ENCODE peak calls at places on chromosomes 3 and 15, in ten cellular contexts. One of them, this sample, is unnamed.

GRCh38 chr3:129054605-129055104 is 5.9 kb upstream of the GP9 start:
- DNase-seq in ovary: no peak
- DNase-seq in mammary epithelial cell: no peak
- DNase-seq in OCI-LY7: no peak
- DNase-seq in GM23338: no peak
- DNase-seq in dorsolateral prefrontal cortex: no peak
- DNase-seq in left ventricle myocardium inferior: no peak
- DNase-seq in lower lobe of right lung: no peak
- DNase-seq in lower leg skin: no peak
- DNase-seq in fibroblast of pulmonary artery: no peak
- DNase-seq in this sample: no peak

GRCh38 chr3:98779936-98780335 is 16.8 kb downstream of the ST3GAL6 start:
- DNase-seq in ovary: no peak
- DNase-seq in mammary epithelial cell: peak
- DNase-seq in OCI-LY7: no peak
- DNase-seq in GM23338: no peak
- DNase-seq in dorsolateral prefrontal cortex: no peak
- DNase-seq in left ventricle myocardium inferior: no peak
- DNase-seq in lower lobe of right lung: no peak
- DNase-seq in lower leg skin: no peak
- DNase-seq in fibroblast of pulmonary artery: peak
- DNase-seq in this sample: no peak

GRCh38 chr3:184952671-184953070 is 140.7 kb downstream of the VPS8 start:
- DNase-seq in ovary: no peak
- DNase-seq in mammary epithelial cell: no peak
- DNase-seq in OCI-LY7: no peak
- DNase-seq in GM23338: no peak
- DNase-seq in dorsolateral prefrontal cortex: no peak
- DNase-seq in left ventricle myocardium inferior: no peak
- DNase-seq in lower lobe of right lung: no peak
- DNase-seq in lower leg skin: no peak
- DNase-seq in fibroblast of pulmonary artery: peak
- DNase-seq in this sample: no peak

GRCh38 chr15:77266708-77267387 is 153.1 kb downstream of the PEAK1 start:
- DNase-seq in ovary: no peak
- DNase-seq in mammary epithelial cell: peak
- DNase-seq in OCI-LY7: no peak
- DNase-seq in GM23338: no peak
- DNase-seq in dorsolateral prefrontal cortex: no peak
- DNase-seq in left ventricle myocardium inferior: no peak
- DNase-seq in lower lobe of right lung: no peak
- DNase-seq in lower leg skin: no peak
- DNase-seq in fibroblast of pulmonary artery: peak
- DNase-seq in this sample: peak

GRCh38 chr3:129441782-129442181 is 1.8 kb downstream of the IFT122 start:
- DNase-seq in ovary: peak
- DNase-seq in mammary epithelial cell: no peak
- DNase-seq in OCI-LY7: no peak
- DNase-seq in GM23338: no peak
- DNase-seq in dorsolateral prefrontal cortex: no peak
- DNase-seq in left ventricle myocardium inferior: no peak
- DNase-seq in lower lobe of right lung: no peak
- DNase-seq in lower leg skin: peak
- DNase-seq in fibroblast of pulmonary artery: peak
- DNase-seq in this sample: peak

GRCh38 chr3:14540821-14541385 is 761 bp upstream of the GRIP2 start:
- DNase-seq in ovary: no peak
- DNase-seq in mammary epithelial cell: no peak
- DNase-seq in OCI-LY7: no peak
- DNase-seq in GM23338: no peak
- DNase-seq in dorsolateral prefrontal cortex: no peak
- DNase-seq in left ventricle myocardium inferior: no peak
- DNase-seq in lower lobe of right lung: peak
- DNase-seq in lower leg skin: no peak
- DNase-seq in fibroblast of pulmonary artery: no peak
- DNase-seq in this sample: no peak

GRCh38 chr15:97909291-97909891 is 51.1 kb upstream of the ARRDC4 start:
- DNase-seq in ovary: peak
- DNase-seq in mammary epithelial cell: peak
- DNase-seq in OCI-LY7: peak
- DNase-seq in GM23338: peak
- DNase-seq in dorsolateral prefrontal cortex: peak
- DNase-seq in left ventricle myocardium inferior: peak
- DNase-seq in lower lobe of right lung: peak
- DNase-seq in lower leg skin: peak
- DNase-seq in fibroblast of pulmonary artery: peak
- DNase-seq in this sample: no peak

GRCh38 chr15:64532515-64532914 is 72.1 kb downstream of the ZNF609 start:
- DNase-seq in ovary: no peak
- DNase-seq in mammary epithelial cell: no peak
- DNase-seq in OCI-LY7: no peak
- DNase-seq in GM23338: no peak
- DNase-seq in dorsolateral prefrontal cortex: no peak
- DNase-seq in left ventricle myocardium inferior: no peak
- DNase-seq in lower lobe of right lung: no peak
- DNase-seq in lower leg skin: no peak
- DNase-seq in fibroblast of pulmonary artery: no peak
- DNase-seq in this sample: no peak

GRCh38 chr3:191030491-191030890 is 168.0 kb upstream of the GMNC start:
- DNase-seq in ovary: no peak
- DNase-seq in mammary epithelial cell: no peak
- DNase-seq in OCI-LY7: no peak
- DNase-seq in GM23338: no peak
- DNase-seq in dorsolateral prefrontal cortex: no peak
- DNase-seq in left ventricle myocardium inferior: no peak
- DNase-seq in lower lobe of right lung: no peak
- DNase-seq in lower leg skin: no peak
- DNase-seq in fibroblast of pulmonary artery: peak
- DNase-seq in this sample: no peak

GRCh38 chr3:138331143-138331894 is 1.7 kb upstream of the NME9 start:
- DNase-seq in ovary: no peak
- DNase-seq in mammary epithelial cell: no peak
- DNase-seq in OCI-LY7: peak
- DNase-seq in GM23338: peak
- DNase-seq in dorsolateral prefrontal cortex: no peak
- DNase-seq in left ventricle myocardium inferior: no peak
- DNase-seq in lower lobe of right lung: no peak
- DNase-seq in lower leg skin: no peak
- DNase-seq in fibroblast of pulmonary artery: peak
- DNase-seq in this sample: no peak

GRCh38 chr3:138329984-138330293 is 288 bp upstream of the NME9 start:
- DNase-seq in ovary: no peak
- DNase-seq in mammary epithelial cell: no peak
- DNase-seq in OCI-LY7: no peak
- DNase-seq in GM23338: no peak
- DNase-seq in dorsolateral prefrontal cortex: no peak
- DNase-seq in left ventricle myocardium inferior: no peak
- DNase-seq in lower lobe of right lung: no peak
- DNase-seq in lower leg skin: no peak
- DNase-seq in fibroblast of pulmonary artery: no peak
- DNase-seq in this sample: no peak

GRCh38 chr3:138328341-138328740 is 1.3 kb downstream of the NME9 start:
- DNase-seq in ovary: no peak
- DNase-seq in mammary epithelial cell: no peak
- DNase-seq in OCI-LY7: peak
- DNase-seq in GM23338: peak
- DNase-seq in dorsolateral prefrontal cortex: no peak
- DNase-seq in left ventricle myocardium inferior: no peak
- DNase-seq in lower lobe of right lung: no peak
- DNase-seq in lower leg skin: no peak
- DNase-seq in fibroblast of pulmonary artery: peak
- DNase-seq in this sample: no peak

GRCh38 chr3:138327831-138328230 is 1.8 kb downstream of the NME9 start:
- DNase-seq in ovary: no peak
- DNase-seq in mammary epithelial cell: peak
- DNase-seq in OCI-LY7: no peak
- DNase-seq in GM23338: no peak
- DNase-seq in dorsolateral prefrontal cortex: no peak
- DNase-seq in left ventricle myocardium inferior: no peak
- DNase-seq in lower lobe of right lung: no peak
- DNase-seq in lower leg skin: no peak
- DNase-seq in fibroblast of pulmonary artery: peak
- DNase-seq in this sample: no peak

DNA sequence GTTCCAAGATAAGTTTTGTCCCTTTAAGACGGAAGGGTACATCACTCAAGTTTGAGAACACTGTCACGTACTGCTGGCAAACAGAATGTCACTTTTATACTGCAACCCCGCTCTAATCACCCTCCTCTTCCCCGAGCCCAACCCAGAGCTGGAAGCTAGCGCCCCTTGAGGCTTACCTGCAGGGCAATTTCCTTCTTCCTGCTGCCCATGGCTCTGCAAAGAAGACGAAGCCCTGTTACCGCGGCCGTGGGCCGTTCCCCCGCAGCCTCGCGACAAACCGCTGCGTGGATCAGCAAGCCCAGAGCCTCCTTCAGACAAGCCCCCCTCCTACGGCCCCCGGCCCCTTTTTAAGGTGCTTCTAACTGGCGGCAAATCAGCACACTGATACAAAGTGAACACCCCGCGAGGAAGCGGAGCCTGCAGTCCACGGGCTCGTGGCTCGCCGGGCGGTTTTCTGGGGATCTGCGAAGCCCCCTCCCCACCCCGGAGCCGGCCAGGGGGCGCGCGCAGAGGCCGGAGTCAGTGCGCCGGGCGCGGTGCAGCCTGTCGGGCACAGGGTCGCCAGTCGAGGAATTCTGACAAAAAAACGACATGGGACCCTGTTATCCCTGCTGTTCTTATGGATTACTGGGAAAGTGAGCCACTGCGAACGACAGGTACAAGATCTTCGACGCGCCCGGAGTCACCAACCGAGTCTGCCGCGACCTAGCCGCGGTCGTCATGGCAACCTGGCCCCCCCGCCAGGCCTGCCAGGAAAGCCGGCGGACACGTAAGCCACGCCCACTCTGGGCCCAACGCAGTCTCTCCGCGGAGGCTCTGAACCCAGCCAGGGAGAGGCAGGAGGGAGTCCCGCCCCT is at the start of gene NME9:
- DNase-seq in ovary: peak
- DNase-seq in mammary epithelial cell: peak
- DNase-seq in OCI-LY7: peak
- DNase-seq in GM23338: peak
- DNase-seq in dorsolateral prefrontal cortex: peak
- DNase-seq in left ventricle myocardium inferior: peak
- DNase-seq in lower lobe of right lung: peak
- DNase-seq in lower leg skin: peak
- DNase-seq in fibroblast of pulmonary artery: peak
- DNase-seq in this sample: no peak
- TF ChIP-seq CTCF in ovary: peak
- TF ChIP-seq CTCF in mammary epithelial cell: peak
- TF ChIP-seq CTCF in OCI-LY7: peak
- TF ChIP-seq CTCF in GM23338: peak
- TF ChIP-seq CTCF in dorsolateral prefrontal cortex: peak
- TF ChIP-seq CTCF in left ventricle myocardium inferior: peak
- TF ChIP-seq CTCF in lower lobe of right lung: peak
- TF ChIP-seq CTCF in lower leg skin: no peak
- TF ChIP-seq CTCF in fibroblast of pulmonary artery: peak
- TF ChIP-seq CTCF in this sample: peak

GRCh38 chr3:102750322-102750721 is 315.5 kb downstream of the ZPLD1 start:
- DNase-seq in ovary: no peak
- DNase-seq in mammary epithelial cell: no peak
- DNase-seq in OCI-LY7: no peak
- DNase-seq in GM23338: no peak
- DNase-seq in dorsolateral prefrontal cortex: no peak
- DNase-seq in left ventricle myocardium inferior: no peak
- DNase-seq in lower lobe of right lung: no peak
- DNase-seq in lower leg skin: no peak
- DNase-seq in fibroblast of pulmonary artery: no peak
- DNase-seq in this sample: no peak

GRCh38 chr3:102747611-102748010 is 312.8 kb downstream of the ZPLD1 start:
- DNase-seq in ovary: no peak
- DNase-seq in mammary epithelial cell: no peak
- DNase-seq in OCI-LY7: no peak
- DNase-seq in GM23338: no peak
- DNase-seq in dorsolateral prefrontal cortex: no peak
- DNase-seq in left ventricle myocardium inferior: no peak
- DNase-seq in lower lobe of right lung: no peak
- DNase-seq in lower leg skin: no peak
- DNase-seq in fibroblast of pulmonary artery: no peak
- DNase-seq in this sample: no peak

GRCh38 chr3:102745881-102746280 is 311.1 kb downstream of the ZPLD1 start:
- DNase-seq in ovary: no peak
- DNase-seq in mammary epithelial cell: no peak
- DNase-seq in OCI-LY7: no peak
- DNase-seq in GM23338: no peak
- DNase-seq in dorsolateral prefrontal cortex: no peak
- DNase-seq in left ventricle myocardium inferior: no peak
- DNase-seq in lower lobe of right lung: no peak
- DNase-seq in lower leg skin: no peak
- DNase-seq in fibroblast of pulmonary artery: peak
- DNase-seq in this sample: no peak

GRCh38 chr3:102748646-102749045 is 313.8 kb downstream of the ZPLD1 start:
- DNase-seq in ovary: no peak
- DNase-seq in mammary epithelial cell: no peak
- DNase-seq in OCI-LY7: no peak
- DNase-seq in GM23338: no peak
- DNase-seq in dorsolateral prefrontal cortex: no peak
- DNase-seq in left ventricle myocardium inferior: no peak
- DNase-seq in lower lobe of right lung: no peak
- DNase-seq in lower leg skin: no peak
- DNase-seq in fibroblast of pulmonary artery: no peak
- DNase-seq in this sample: no peak
- H3K4me3 ChIP-seq in ovary: no peak
- H3K4me3 ChIP-seq in mammary epithelial cell: no peak
- H3K4me3 ChIP-seq in OCI-LY7: no peak
- H3K4me3 ChIP-seq in GM23338: no peak
- H3K4me3 ChIP-seq in dorsolateral prefrontal cortex: no peak
- H3K4me3 ChIP-seq in left ventricle myocardium inferior: no peak
- H3K4me3 ChIP-seq in lower lobe of right lung: no peak
- H3K4me3 ChIP-seq in lower leg skin: no peak
- H3K4me3 ChIP-seq in fibroblast of pulmonary artery: no peak
- H3K4me3 ChIP-seq in this sample: no peak

DNA sequence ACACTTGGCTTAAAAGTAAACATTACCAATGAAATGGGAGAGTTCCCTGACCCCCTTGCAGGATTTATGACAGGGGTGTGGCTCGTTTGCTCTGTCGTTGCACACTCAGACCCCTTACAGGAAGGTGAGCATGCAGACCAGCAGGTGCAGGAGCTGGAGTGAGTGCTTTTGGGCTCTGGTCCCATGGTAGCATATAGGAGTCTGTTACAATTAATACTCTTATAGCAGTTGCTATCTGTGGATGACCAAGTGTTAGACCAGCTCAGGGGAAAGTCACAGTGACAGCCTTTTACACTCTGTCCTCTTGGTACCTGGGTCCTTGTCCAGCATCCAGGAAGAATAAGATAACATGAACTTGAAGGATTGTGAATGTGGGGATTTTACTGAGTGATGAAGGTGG is 1177.5 kb downstream of the NSUN3 start:
- DNase-seq in ovary: no peak
- DNase-seq in mammary epithelial cell: no peak
- DNase-seq in OCI-LY7: no peak
- DNase-seq in GM23338: no peak
- DNase-seq in dorsolateral prefrontal cortex: no peak
- DNase-seq in left ventricle myocardium inferior: no peak
- DNase-seq in lower lobe of right lung: no peak
- DNase-seq in lower leg skin: no peak
- DNase-seq in fibroblast of pulmonary artery: no peak
- DNase-seq in this sample: no peak
- TF ChIP-seq CTCF in ovary: no peak
- TF ChIP-seq CTCF in mammary epithelial cell: no peak
- TF ChIP-seq CTCF in OCI-LY7: no peak
- TF ChIP-seq CTCF in GM23338: no peak
- TF ChIP-seq CTCF in dorsolateral prefrontal cortex: no peak
- TF ChIP-seq CTCF in left ventricle myocardium inferior: no peak
- TF ChIP-seq CTCF in lower lobe of right lung: no peak
- TF ChIP-seq CTCF in lower leg skin: no peak
- TF ChIP-seq CTCF in fibroblast of pulmonary artery: no peak
- TF ChIP-seq CTCF in this sample: no peak

GRCh38 chr3:81974754-81975153 is 213.3 kb upstream of the GBE1 start:
- DNase-seq in ovary: no peak
- DNase-seq in mammary epithelial cell: no peak
- DNase-seq in OCI-LY7: no peak
- DNase-seq in GM23338: peak
- DNase-seq in dorsolateral prefrontal cortex: no peak
- DNase-seq in left ventricle myocardium inferior: no peak
- DNase-seq in lower lobe of right lung: no peak
- DNase-seq in lower leg skin: no peak
- DNase-seq in fibroblast of pulmonary artery: no peak
- DNase-seq in this sample: no peak
- H3K4me3 ChIP-seq in ovary: no peak
- H3K4me3 ChIP-seq in mammary epithelial cell: no peak
- H3K4me3 ChIP-seq in OCI-LY7: no peak
- H3K4me3 ChIP-seq in GM23338: no peak
- H3K4me3 ChIP-seq in dorsolateral prefrontal cortex: no peak
- H3K4me3 ChIP-seq in left ventricle myocardium inferior: no peak
- H3K4me3 ChIP-seq in lower lobe of right lung: no peak
- H3K4me3 ChIP-seq in lower leg skin: no peak
- H3K4me3 ChIP-seq in fibroblast of pulmonary artery: no peak
- H3K4me3 ChIP-seq in this sample: no peak